ENCODE peak calls at places on chromosomes 11 and 22, in ten cellular contexts. M is CD4-positive, alpha-beta T cell; S is activated naive CD8-positive, alpha-beta T cell treated with anti-CD3 and anti-CD28 coated beads for 36 hours; X is omental fat pad; W is endodermal cell; H is nucleus accumbens; C is NCI-H460; J is EL; G is M059J; Y is left ventricle myocardium inferior. U is an unnamed sample.

GRCh38 chr22:50189849-50190181 is 4.1 kb downstream of the TRABD start:
- DNase-seq in M (no peak), G (no peak), J (no peak), H (no peak), X (no peak), W (no peak), C (no peak), Y (no peak), S (no peak), U (no peak)

GRCh38 chr11:2791139-2791520 is 91.3 kb upstream of the KCNQ1OT1 start:
- DNase-seq in C (no peak), X (no peak), Y (peak; percentile 15), J (no peak), G (no peak), H (no peak), M (no peak), W (peak; percentile 40), S (no peak), U (no peak)

GRCh38 chr22:28903719-28904118 is 20.3 kb downstream of the ZNRF3 start:
- DNase-seq in J (no peak), W (peak; percentile 50), X (no peak), S (no peak), G (no peak), Y (no peak), H (no peak), M (no peak), C (no peak), U (no peak)

GRCh38 chr11:6574816-6575715 is 28.4 kb downstream of the RRP8 start:
- DNase-seq in M (no peak), S (no peak), W (no peak), G (no peak), X (no peak), J (no peak), H (no peak), C (no peak), Y (no peak), U (no peak)

GRCh38 chr11:79200398-79201070 is 240.3 kb downstream of the TENM4 start:
- DNase-seq in J (no peak), X (no peak), S (no peak), M (no peak), H (no peak), W (no peak), C (no peak), Y (no peak), G (peak; percentile 32), U (no peak)

GRCh38 chr11:34349882-34350281 is 7.9 kb downstream of the ABTB2 start:
- DNase-seq in X (no peak), G (peak; percentile 29), M (no peak), J (no peak), W (no peak), S (no peak), H (no peak), Y (no peak), C (no peak), U (no peak)

GRCh38 chr11:120142072-120142423 is 4.1 kb upstream of the TRIM29 start:
- DNase-seq in J (no peak), Y (no peak), W (peak; percentile 65), S (no peak), M (no peak), G (no peak), C (no peak), X (no peak), H (no peak), U (no peak)

GRCh38 chr11:77324508-77324907 is 23.0 kb upstream of the GDPD4 start:
- DNase-seq in M (no peak), J (no peak), W (no peak), Y (no peak), C (no peak), S (no peak), X (no peak), H (no peak), G (no peak), U (no peak)

GRCh38 chr11:41461057-41461681 is 1.7 kb upstream of the LRRC4C start:
- DNase-seq in W (no peak), M (no peak), X (no peak), G (peak; percentile 11), Y (no peak), J (no peak), H (no peak), S (no peak), C (peak; percentile 6), U (peak; percentile 33)

GRCh38 chr11:99410636-99411035 is 389.9 kb downstream of the CNTN5 start:
- DNase-seq in G (no peak), C (no peak), M (no peak), J (no peak), Y (no peak), H (no peak), X (no peak), S (no peak), W (no peak), U (no peak)

GRCh38 chr11:79616392-79616831 is 175.6 kb upstream of the TENM4 start:
- DNase-seq in M (no peak), S (no peak), J (no peak), X (no peak), Y (no peak), W (no peak), H (no peak), C (no peak), G (peak; percentile 2), U (no peak)